ENCODE peak calls at places on chromosomes 4 and X, in seven cellular contexts. P is GM20000, X is cardiac fibroblast, T is WTC11, D is testis, S is spleen, L is lower leg skin. K is an unnamed sample.

GRCh38 chrX:36909584-36909983 is 98.6 kb upstream of the FAM47C start:
- DNase-seq in P (no peak), X (peak), T (no peak), D (no peak), S (no peak), L (no peak), K (no peak)

GRCh38 chr4:89256203-89256800 is 51.3 kb downstream of the GPRIN3 start:
- DNase-seq in P (no peak), X (no peak), T (no peak), D (no peak), S (no peak), L (no peak), K (no peak)

GRCh38 chr4:42649870-42650269 is 7.0 kb downstream of the ATP8A1 start:
- DNase-seq in P (no peak), X (no peak), T (no peak), D (no peak), S (no peak), L (no peak), K (no peak)

GRCh38 chr4:25098964-25099843 is 61.0 kb downstream of the SEPSECS start:
- DNase-seq in P (no peak), X (peak), T (no peak), D (peak), S (peak), L (peak), K (no peak)

GRCh38 chr4:123619895-123620294 is 223.3 kb downstream of the SPRY1 start:
- DNase-seq in P (no peak), X (no peak), T (no peak), D (no peak), S (no peak), L (no peak), K (no peak)

GRCh38 chr4:126007142-126007541 is 692.4 kb downstream of the FAT4 start:
- DNase-seq in P (no peak), X (no peak), T (no peak), D (no peak), S (no peak), L (no peak), K (no peak)

GRCh38 chrX:153460826-153461225 is 9.6 kb downstream of the HAUS7 start:
- DNase-seq in P (peak), X (peak), T (peak), D (peak), S (peak), L (no peak), K (peak)

GRCh38 chr4:146222313-146222712 is 8.0 kb downstream of the REELD1 start:
- DNase-seq in P (no peak), X (peak), T (no peak), D (no peak), S (no peak), L (no peak), K (no peak)

GRCh38 chr4:156782491-156782890 is 189.1 kb downstream of the PDGFC start:
- DNase-seq in P (no peak), X (no peak), T (no peak), D (no peak), S (no peak), L (no peak), K (no peak)

GRCh38 chrX:45540181-45540580 is 339.5 kb upstream of the DIPK2B start:
- DNase-seq in P (no peak), X (no peak), T (no peak), D (no peak), S (no peak), L (no peak), K (no peak)

GRCh38 chr4:51842167-51842553 is 793 bp upstream of the DCUN1D4 start:
- DNase-seq in P (peak), X (no peak), T (no peak), D (peak), S (peak), L (peak), K (peak)

GRCh38 chr4:6595897-6596537 is 21.0 kb downstream of the MAN2B2 start:
- DNase-seq in P (no peak), X (no peak), T (peak), D (no peak), S (no peak), L (no peak), K (peak)

GRCh38 chrX:36198575-36198974 is 279.0 kb downstream of the CFAP47 start:
- DNase-seq in P (no peak), X (no peak), T (no peak), D (no peak), S (no peak), L (no peak), K (no peak)

GRCh38 chr4:8356856-8357255 is 83.7 kb downstream of the ACOX3 start:
- DNase-seq in P (no peak), X (no peak), T (no peak), D (no peak), S (no peak), L (no peak), K (no peak)

GRCh38 chr4:139603576-139604387 is 47.8 kb upstream of the SETD7 start:
- DNase-seq in P (peak), X (peak), T (peak), D (peak), S (no peak), L (no peak), K (peak)

GRCh38 chr4:33262809-33263208 is 2542.6 kb downstream of the PCDH7 start:
- DNase-seq in P (no peak), X (peak), T (no peak), D (no peak), S (no peak), L (no peak), K (no peak)

GRCh38 chr4:8895295-8895694 is 23.7 kb upstream of the HMX1 start:
- DNase-seq in P (no peak), X (no peak), T (no peak), D (no peak), S (no peak), L (no peak), K (no peak)

GRCh38 chrX:155026727-155027508 is at the start of gene FUNDC2:
- DNase-seq in P (peak), X (peak), T (peak), D (peak), S (peak), L (peak), K (peak)

GRCh38 chrX:155028749-155029360 is 2.2 kb downstream of the FUNDC2 start:
- DNase-seq in P (no peak), X (peak), T (no peak), D (no peak), S (no peak), L (no peak), K (no peak)

GRCh38 chrX:155027509-155028066 is 944 bp downstream of the FUNDC2 start:
- DNase-seq in P (no peak), X (peak), T (no peak), D (peak), S (no peak), L (no peak), K (peak)

GRCh38 chrX:155026420-155026726 is 271 bp upstream of the FUNDC2 start:
- DNase-seq in P (no peak), X (no peak), T (no peak), D (no peak), S (no peak), L (no peak), K (no peak)

GRCh38 chrX:155028192-155028591 is 1.5 kb downstream of the FUNDC2 start:
- DNase-seq in P (no peak), X (no peak), T (no peak), D (no peak), S (no peak), L (no peak), K (peak)
- TF ChIP-seq CTCF in P (no peak), X (no peak), T (no peak), D (no peak), S (no peak), L (no peak), K (no peak)

GRCh38 chr4:73258668-73259551 is at the start of gene ANKRD17:
- DNase-seq in P (peak), X (peak), T (peak), D (peak), S (peak), L (peak), K (peak)
- TF ChIP-seq CTCF in P (no peak), X (no peak), T (no peak), D (peak), S (no peak), L (no peak), K (no peak)

GRCh38 chr4:169184686-169185085 is 86.1 kb downstream of the SH3RF1 start:
- DNase-seq in P (no peak), X (no peak), T (no peak), D (no peak), S (no peak), L (no peak), K (no peak)

GRCh38 chr4:169183581-169183980 is 87.2 kb downstream of the SH3RF1 start:
- DNase-seq in P (no peak), X (no peak), T (no peak), D (no peak), S (no peak), L (no peak), K (no peak)

GRCh38 chr4:169184236-169184635 is 86.5 kb downstream of the SH3RF1 start:
- DNase-seq in P (no peak), X (no peak), T (no peak), D (no peak), S (no peak), L (no peak), K (no peak)

GRCh38 chr4:169188204-169188603 is 82.6 kb downstream of the SH3RF1 start:
- DNase-seq in P (no peak), X (no peak), T (no peak), D (no peak), S (no peak), L (no peak), K (no peak)

GRCh38 chr4:169185133-169185956 is 85.4 kb downstream of the SH3RF1 start:
- DNase-seq in P (no peak), X (no peak), T (no peak), D (no peak), S (no peak), L (no peak), K (no peak)
- TF ChIP-seq CTCF in P (no peak), X (no peak), T (no peak), D (no peak), S (no peak), L (no peak), K (no peak)

DNA sequence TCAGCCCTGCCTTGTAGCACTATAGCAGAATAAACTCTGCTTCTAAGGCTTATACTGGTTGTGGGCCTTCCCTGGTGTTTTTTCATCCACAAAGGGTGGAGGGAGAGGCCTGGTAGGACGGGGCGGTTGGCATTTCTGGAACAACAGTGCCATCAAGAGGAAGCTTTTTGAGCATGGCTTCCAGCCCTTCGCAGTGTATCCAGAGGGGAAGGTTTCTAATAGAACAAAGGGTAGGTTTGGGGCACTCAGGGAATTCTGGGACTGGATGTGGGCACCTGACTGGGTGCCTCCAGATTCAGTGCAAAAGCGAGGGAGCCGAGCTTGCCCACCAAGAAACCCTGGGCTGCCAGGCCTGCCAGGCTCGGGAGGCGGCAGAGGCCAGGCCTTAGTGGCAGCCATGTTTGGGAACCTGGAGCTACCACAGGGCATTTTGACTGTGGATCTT is 229.6 kb upstream of the AGTR2 start:
- DNase-seq in P (no peak), X (peak), T (peak), D (no peak), S (no peak), L (no peak), K (peak)
- TF ChIP-seq CTCF in P (no peak), X (no peak), T (no peak), D (no peak), S (peak), L (no peak), K (no peak)